ENCODE peak calls at places on chromosomes 4 and X, in ten cellular contexts. A, U, J, L, S, C, Q, G, X and F are unnamed samples.

GRCh38 chr4:136009258-136009832 is 1522.9 kb downstream of the PCDH18 start:
- ATAC-seq in A (no peak), U (no peak), J (no peak), L (no peak), S (no peak), C (no peak), Q (no peak), G (no peak), X (no peak), F (no peak)

GRCh38 chr4:62301500-62301899 is 1101.4 kb downstream of the ADGRL3 start:
- ATAC-seq in A (no peak), U (no peak), J (no peak), L (no peak), S (no peak), C (no peak), Q (no peak), G (no peak), X (no peak), F (no peak)

GRCh38 chrX:3195845-3196244 is 150.6 kb downstream of the MXRA5 start:
- ATAC-seq in A (no peak), U (no peak), J (no peak), L (no peak), S (no peak), C (no peak), Q (no peak), G (no peak), X (no peak), F (no peak)

GRCh38 chr4:73481356-73481755 is at the start of gene AFM:
- ATAC-seq in A (no peak), U (no peak), J (peak), L (no peak), S (no peak), C (no peak), Q (no peak), G (no peak), X (no peak), F (no peak)

GRCh38 chr4:139509727-139510410 is 46.1 kb downstream of the SETD7 start:
- ATAC-seq in A (no peak), U (peak), J (peak), L (peak), S (no peak), C (no peak), Q (no peak), G (peak), X (no peak), F (peak)

GRCh38 chr4:76787898-76788297 is 110.0 kb downstream of the SOWAHB start:
- ATAC-seq in A (no peak), U (no peak), J (no peak), L (no peak), S (no peak), C (no peak), Q (no peak), G (no peak), X (peak), F (no peak)

GRCh38 chrX:109270580-109271484 is 211.1 kb downstream of the GUCY2F start:
- ATAC-seq in A (peak), U (no peak), J (no peak), L (peak), S (no peak), C (no peak), Q (no peak), G (no peak), X (peak), F (no peak)

GRCh38 chrX:19005909-19006308 is 22.0 kb upstream of the PHKA2 start:
- ATAC-seq in A (no peak), U (no peak), J (peak), L (no peak), S (no peak), C (no peak), Q (peak), G (no peak), X (no peak), F (peak)

GRCh38 chr4:25030283-25031076 is at the start of gene LGI2:
- ATAC-seq in A (peak), U (peak), J (peak), L (peak), S (peak), C (no peak), Q (peak), G (peak), X (peak), F (peak)

GRCh38 chr4:89337678-89338077 is 30.1 kb upstream of the GPRIN3 start:
- ATAC-seq in A (no peak), U (no peak), J (no peak), L (no peak), S (no peak), C (no peak), Q (no peak), G (no peak), X (no peak), F (no peak)

GRCh38 chr4:142095886-142096605 is 459.7 kb downstream of the IL15 start:
- ATAC-seq in A (no peak), U (peak), J (no peak), L (no peak), S (no peak), C (no peak), Q (peak), G (no peak), X (peak), F (peak)

GRCh38 chrX:10512258-10512657 is 108.1 kb downstream of the MID1 start:
- ATAC-seq in A (no peak), U (no peak), J (no peak), L (no peak), S (no peak), C (no peak), Q (peak), G (no peak), X (no peak), F (peak)

GRCh38 chrX:73127700-73128241 is 48.5 kb upstream of the PABPC1L2A start:
- ATAC-seq in A (peak), U (no peak), J (no peak), L (no peak), S (peak), C (no peak), Q (peak), G (peak), X (no peak), F (peak)

GRCh38 chr4:75733369-75733768 is 9.0 kb downstream of the USO1 start:
- ATAC-seq in A (no peak), U (no peak), J (no peak), L (no peak), S (no peak), C (no peak), Q (no peak), G (no peak), X (no peak), F (no peak)

GRCh38 chrX:12701625-12702024 is 89.6 kb upstream of the PRPS2 start:
- ATAC-seq in A (no peak), U (peak), J (peak), L (no peak), S (peak), C (no peak), Q (peak), G (peak), X (peak), F (peak)

GRCh38 chr4:112731715-112732114 is 94.8 kb downstream of the LARP7 start:
- ATAC-seq in A (no peak), U (no peak), J (no peak), L (no peak), S (no peak), C (no peak), Q (no peak), G (no peak), X (no peak), F (no peak)